ENCODE peak calls at places on chromosomes 4 and X, in seven cellular contexts. One of them, this sample, is unnamed.

GRCh38 chr4:26360864-26361263 is 40.0 kb downstream of the RBPJ start:
- DNase-seq in A673: no peak
- DNase-seq in upper lobe of right lung: no peak
- DNase-seq in brain microvascular endothelial cell: no peak
- DNase-seq in cardiac muscle cell: no peak
- DNase-seq in endothelial cell: peak; percentile 15
- DNase-seq in fibroblast of mammary gland: no peak
- DNase-seq in this sample: no peak

GRCh38 chr4:23594125-23594524 is 295.7 kb downstream of the PPARGC1A start:
- DNase-seq in endothelial cell: no peak
- DNase-seq in A673: no peak
- DNase-seq in brain microvascular endothelial cell: no peak
- DNase-seq in upper lobe of right lung: no peak
- DNase-seq in cardiac muscle cell: no peak
- DNase-seq in fibroblast of mammary gland: no peak
- DNase-seq in this sample: no peak

GRCh38 chr4:146232131-146232722 is 17.9 kb downstream of the REELD1 start:
- DNase-seq in upper lobe of right lung: no peak
- DNase-seq in cardiac muscle cell: no peak
- DNase-seq in fibroblast of mammary gland: no peak
- DNase-seq in A673: no peak
- DNase-seq in brain microvascular endothelial cell: no peak
- DNase-seq in endothelial cell: no peak
- DNase-seq in this sample: no peak

GRCh38 chr4:77922158-77923094 is 59.8 kb downstream of the MRPL1 start:
- DNase-seq in endothelial cell: no peak
- DNase-seq in cardiac muscle cell: no peak
- DNase-seq in fibroblast of mammary gland: peak; percentile 87
- DNase-seq in upper lobe of right lung: no peak
- DNase-seq in A673: no peak
- DNase-seq in brain microvascular endothelial cell: no peak
- DNase-seq in this sample: no peak

GRCh38 chrX:12065251-12065650 is 73.0 kb upstream of the FRMPD4 start:
- DNase-seq in endothelial cell: peak; percentile 8
- DNase-seq in brain microvascular endothelial cell: peak; percentile 24
- DNase-seq in upper lobe of right lung: no peak
- DNase-seq in A673: peak; percentile 40
- DNase-seq in fibroblast of mammary gland: peak; percentile 35
- DNase-seq in cardiac muscle cell: peak; percentile 66
- DNase-seq in this sample: no peak

GRCh38 chr4:185810746-185811508 is 1.1 kb downstream of the SORBS2 start:
- DNase-seq in brain microvascular endothelial cell: no peak
- DNase-seq in fibroblast of mammary gland: no peak
- DNase-seq in upper lobe of right lung: no peak
- DNase-seq in cardiac muscle cell: no peak
- DNase-seq in A673: no peak
- DNase-seq in endothelial cell: no peak
- DNase-seq in this sample: no peak

GRCh38 chr4:61934201-61934600 is 734.1 kb downstream of the ADGRL3 start:
- DNase-seq in endothelial cell: no peak
- DNase-seq in cardiac muscle cell: no peak
- DNase-seq in brain microvascular endothelial cell: no peak
- DNase-seq in upper lobe of right lung: no peak
- DNase-seq in fibroblast of mammary gland: no peak
- DNase-seq in A673: no peak
- DNase-seq in this sample: no peak

GRCh38 chrX:1321689-1322088 is 14.9 kb upstream of the IL3RA start:
- DNase-seq in cardiac muscle cell: no peak
- DNase-seq in upper lobe of right lung: no peak
- DNase-seq in brain microvascular endothelial cell: no peak
- DNase-seq in A673: no peak
- DNase-seq in endothelial cell: no peak
- DNase-seq in fibroblast of mammary gland: no peak
- DNase-seq in this sample: peak; percentile 32

DNA sequence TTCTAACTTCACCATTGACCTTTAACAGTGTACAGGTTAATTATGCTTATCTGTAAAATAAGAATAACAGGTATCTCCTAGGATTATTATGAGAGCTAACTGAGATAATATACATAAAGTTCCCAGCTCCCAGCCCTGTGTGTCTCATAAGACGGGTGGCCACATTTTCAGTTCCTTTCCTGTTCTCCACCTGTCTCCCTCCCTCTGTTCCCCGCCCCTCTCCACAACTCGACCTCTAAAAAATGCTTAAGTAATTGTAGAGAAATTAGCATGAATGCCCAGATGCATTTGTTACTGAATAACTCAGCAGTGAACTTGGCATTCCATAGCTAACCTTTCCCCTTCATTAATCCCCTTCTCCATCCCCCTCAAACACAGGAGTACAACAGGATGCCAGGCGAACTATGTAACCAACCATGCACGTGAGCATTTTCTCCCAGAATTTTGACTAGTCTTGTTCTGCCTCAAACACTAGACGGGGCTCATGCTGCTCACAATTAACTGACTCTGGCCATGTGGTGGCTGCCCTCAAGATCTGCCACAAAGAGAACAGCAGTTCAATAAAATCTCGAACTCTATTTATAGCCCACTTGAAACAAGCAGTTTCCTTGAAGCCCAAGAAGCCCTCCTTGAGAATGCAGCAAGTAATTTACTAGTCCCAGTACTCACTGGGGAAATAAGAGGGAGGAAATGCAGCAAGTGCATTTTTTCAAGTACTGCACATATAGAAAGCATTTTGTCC is 351.2 kb downstream of the ARHGAP24 start:
- DNase-seq in upper lobe of right lung: no peak
- DNase-seq in A673: peak; percentile 24
- DNase-seq in brain microvascular endothelial cell: peak; percentile 46
- DNase-seq in endothelial cell: peak; percentile 11
- DNase-seq in cardiac muscle cell: peak; percentile 67
- DNase-seq in fibroblast of mammary gland: peak; percentile 45
- DNase-seq in this sample: no peak
- TF ChIP-seq CTCF in upper lobe of right lung: peak; percentile 27
- TF ChIP-seq CTCF in A673: no peak
- TF ChIP-seq CTCF in brain microvascular endothelial cell: peak; percentile 43
- TF ChIP-seq CTCF in endothelial cell: no peak
- TF ChIP-seq CTCF in cardiac muscle cell: no peak
- TF ChIP-seq CTCF in fibroblast of mammary gland: no peak
- TF ChIP-seq CTCF in this sample: no peak

DNA sequence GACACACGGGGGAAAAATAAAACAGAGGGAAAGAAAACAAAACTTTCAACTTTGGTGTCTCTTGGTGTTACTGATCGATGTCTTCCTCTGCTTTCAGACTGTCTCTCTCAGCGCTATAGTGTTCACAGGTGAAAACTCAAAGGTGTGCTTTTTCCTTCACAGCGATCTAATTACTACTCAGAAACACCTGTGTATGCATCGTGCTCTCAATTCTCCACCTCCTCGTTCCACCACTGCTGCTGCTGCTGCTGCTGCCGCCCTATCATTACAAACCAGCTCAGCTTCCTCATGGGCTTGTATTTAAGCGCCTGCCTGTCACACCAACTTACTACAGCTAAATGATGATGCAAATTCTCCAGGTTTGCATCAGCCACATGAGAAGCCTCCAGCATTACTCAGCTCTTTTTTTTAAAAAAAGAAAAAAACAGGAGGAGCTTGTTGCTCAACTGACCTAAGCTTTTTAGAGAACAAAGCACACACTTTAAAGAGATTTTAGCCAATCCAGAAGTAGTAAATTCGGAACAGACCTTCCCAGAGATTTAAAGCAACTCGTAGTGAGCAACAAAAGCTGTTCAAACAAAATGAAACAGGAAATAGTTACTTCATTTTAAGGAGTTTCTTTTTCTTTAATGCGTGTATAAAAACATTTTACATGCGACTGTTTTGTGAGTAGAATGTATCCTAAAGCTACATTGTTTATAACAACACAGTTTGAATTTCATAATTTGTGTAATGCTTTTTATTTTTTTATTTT is at the start of gene SLC7A11:
- DNase-seq in cardiac muscle cell: peak; percentile 81
- DNase-seq in fibroblast of mammary gland: peak; percentile 98
- DNase-seq in brain microvascular endothelial cell: peak; percentile 98
- DNase-seq in upper lobe of right lung: no peak
- DNase-seq in endothelial cell: peak; percentile 49
- DNase-seq in A673: peak; percentile 98
- DNase-seq in this sample: peak; percentile 72
- TF ChIP-seq CTCF in cardiac muscle cell: no peak
- TF ChIP-seq CTCF in fibroblast of mammary gland: no peak
- TF ChIP-seq CTCF in brain microvascular endothelial cell: no peak
- TF ChIP-seq CTCF in upper lobe of right lung: no peak
- TF ChIP-seq CTCF in endothelial cell: no peak
- TF ChIP-seq CTCF in A673: no peak
- TF ChIP-seq CTCF in this sample: no peak

GRCh38 chrX:107716045-107716684 is 59.4 kb downstream of the TSC22D3 start:
- DNase-seq in cardiac muscle cell: peak; percentile 71
- DNase-seq in A673: peak; percentile 23
- DNase-seq in fibroblast of mammary gland: no peak
- DNase-seq in endothelial cell: peak; percentile 33
- DNase-seq in upper lobe of right lung: peak; percentile 67
- DNase-seq in brain microvascular endothelial cell: no peak
- DNase-seq in this sample: no peak

GRCh38 chrX:107713205-107714195 is 62.1 kb downstream of the TSC22D3 start:
- DNase-seq in brain microvascular endothelial cell: no peak
- DNase-seq in fibroblast of mammary gland: peak; percentile 43
- DNase-seq in upper lobe of right lung: no peak
- DNase-seq in endothelial cell: no peak
- DNase-seq in A673: no peak
- DNase-seq in cardiac muscle cell: no peak
- DNase-seq in this sample: no peak

GRCh38 chrX:107715331-107716044 is 60.1 kb downstream of the TSC22D3 start:
- DNase-seq in upper lobe of right lung: no peak
- DNase-seq in A673: no peak
- DNase-seq in brain microvascular endothelial cell: no peak
- DNase-seq in endothelial cell: no peak
- DNase-seq in fibroblast of mammary gland: peak; percentile 49
- DNase-seq in cardiac muscle cell: no peak
- DNase-seq in this sample: no peak

GRCh38 chrX:107712231-107713204 is 63.1 kb downstream of the TSC22D3 start:
- DNase-seq in endothelial cell: no peak
- DNase-seq in cardiac muscle cell: no peak
- DNase-seq in A673: no peak
- DNase-seq in brain microvascular endothelial cell: peak; percentile 49
- DNase-seq in upper lobe of right lung: no peak
- DNase-seq in fibroblast of mammary gland: peak; percentile 86
- DNase-seq in this sample: no peak

DNA sequence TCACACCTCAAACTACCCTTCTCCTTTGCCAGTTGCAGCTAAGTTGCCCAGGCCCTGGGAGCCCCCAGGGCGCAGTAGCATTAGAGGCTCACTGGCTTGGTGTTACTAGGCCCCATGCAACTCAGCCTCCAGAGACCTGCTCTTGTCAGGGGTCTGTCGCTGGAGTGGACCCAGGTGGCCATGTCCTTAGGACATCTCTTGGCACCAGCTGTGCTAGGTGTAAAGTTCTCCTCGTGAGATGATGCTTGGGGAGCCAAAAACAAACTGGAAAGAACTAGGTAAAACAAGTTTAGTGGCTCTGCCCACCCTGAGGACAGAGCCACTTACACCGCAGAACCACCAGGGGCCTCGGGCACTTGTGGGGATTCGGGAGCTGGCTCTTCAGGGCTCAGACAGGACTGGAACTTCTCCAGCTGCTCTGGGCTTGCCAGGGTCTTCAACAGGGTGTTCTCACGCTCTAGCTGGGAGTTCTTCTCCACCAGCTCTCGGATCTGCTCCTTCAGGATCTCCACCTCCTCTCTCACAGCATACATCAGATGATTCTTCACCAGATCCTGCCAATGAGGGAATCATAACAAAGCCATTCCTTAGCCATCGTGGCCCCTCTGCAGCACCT is 61.3 kb downstream of the TSC22D3 start:
- DNase-seq in A673: no peak
- DNase-seq in upper lobe of right lung: no peak
- DNase-seq in cardiac muscle cell: no peak
- DNase-seq in fibroblast of mammary gland: peak; percentile 35
- DNase-seq in endothelial cell: no peak
- DNase-seq in brain microvascular endothelial cell: no peak
- DNase-seq in this sample: no peak
- TF ChIP-seq CTCF in A673: no peak
- TF ChIP-seq CTCF in upper lobe of right lung: peak; percentile 27
- TF ChIP-seq CTCF in cardiac muscle cell: peak; percentile 36
- TF ChIP-seq CTCF in fibroblast of mammary gland: peak; percentile 23
- TF ChIP-seq CTCF in endothelial cell: no peak
- TF ChIP-seq CTCF in brain microvascular endothelial cell: peak; percentile 42
- TF ChIP-seq CTCF in this sample: no peak

DNA sequence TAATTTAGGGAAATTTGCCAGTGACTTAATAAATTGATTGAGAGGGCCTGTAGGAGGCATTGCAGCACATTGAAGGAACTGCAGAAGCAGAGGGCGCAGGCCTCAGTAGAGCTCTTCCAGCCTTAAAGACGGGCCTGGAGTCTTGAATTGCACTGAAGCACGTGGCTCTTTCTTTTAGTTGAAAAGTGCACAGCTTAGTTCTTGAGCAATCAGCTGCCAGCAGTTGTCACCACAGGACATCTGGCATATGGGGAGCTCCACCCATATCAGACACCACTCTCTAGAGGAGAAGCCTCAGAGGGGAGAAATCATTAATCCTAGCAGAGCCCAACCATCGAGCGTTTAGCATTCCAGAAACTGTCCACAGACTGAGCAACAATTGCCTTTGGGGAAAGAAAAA is 16.0 kb upstream of the FGF16 start:
- DNase-seq in brain microvascular endothelial cell: no peak
- DNase-seq in fibroblast of mammary gland: peak; percentile 70
- DNase-seq in A673: peak; percentile 80
- DNase-seq in upper lobe of right lung: no peak
- DNase-seq in endothelial cell: no peak
- DNase-seq in cardiac muscle cell: no peak
- DNase-seq in this sample: no peak
- TF ChIP-seq CTCF in brain microvascular endothelial cell: no peak
- TF ChIP-seq CTCF in fibroblast of mammary gland: peak; percentile 0
- TF ChIP-seq CTCF in A673: peak; percentile 36
- TF ChIP-seq CTCF in upper lobe of right lung: no peak
- TF ChIP-seq CTCF in endothelial cell: no peak
- TF ChIP-seq CTCF in cardiac muscle cell: peak; percentile 3
- TF ChIP-seq CTCF in this sample: no peak